ENCODE peak calls at places on chromosomes 6 and 20, in five cellular contexts. Q, H, N, O and L are unnamed samples.

GRCh38 chr6:12782136-12782535 is 65.6 kb downstream of the PHACTR1 start:
- DNase-seq in H (no peak), Q (no peak), O (no peak), N (no peak), L (no peak)

GRCh38 chr20:45352729-45353128 is 4.5 kb upstream of the SDC4 start:
- DNase-seq in N (no peak), O (no peak), Q (no peak), H (no peak), L (no peak)

GRCh38 chr6:90184334-90185298 is 112.0 kb downstream of the BACH2 start:
- DNase-seq in H (no peak), Q (peak), O (no peak), N (no peak), L (no peak)

GRCh38 chr6:72941263-72941662 is 284.0 kb downstream of the KHDC1L start:
- DNase-seq in Q (no peak), N (no peak), H (no peak), O (no peak), L (no peak)

GRCh38 chr6:153001767-153002612 is 519 bp downstream of the MTRF1L start:
- DNase-seq in O (peak), H (peak), Q (no peak), N (peak), L (peak)

GRCh38 chr6:100344321-100344720 is 120.4 kb downstream of the SIM1 start:
- DNase-seq in H (peak), Q (no peak), O (no peak), N (no peak), L (no peak)

GRCh38 chr6:143018955-143019354 is 41.7 kb upstream of the AIG1 start:
- DNase-seq in O (peak), Q (no peak), H (peak), N (no peak), L (no peak)

GRCh38 chr20:58855506-58856314 is 3.2 kb downstream of the GNAS start:
- DNase-seq in O (no peak), N (no peak), H (no peak), Q (no peak), L (no peak)

GRCh38 chr6:45434401-45434741 is 56.6 kb upstream of the SUPT3H start:
- DNase-seq in H (no peak), Q (no peak), N (no peak), O (no peak), L (no peak)

GRCh38 chr20:49905415-49906091 is 9.8 kb downstream of the SPATA2 start:
- DNase-seq in H (no peak), O (no peak), N (no peak), Q (no peak), L (no peak)

GRCh38 chr20:11540558-11540957 is 377.1 kb upstream of the BTBD3 start:
- DNase-seq in N (no peak), Q (no peak), O (no peak), H (no peak), L (no peak)

GRCh38 chr6:46787871-46788270 is 5.3 kb upstream of the MEP1A start:
- DNase-seq in N (no peak), H (no peak), O (no peak), Q (no peak), L (no peak)

GRCh38 chr6:3455121-3455489 is 1.7 kb downstream of the SLC22A23 start:
- DNase-seq in O (no peak), H (peak), Q (peak), N (no peak), L (no peak)

GRCh38 chr6:144350176-144350575 is 65.0 kb downstream of the UTRN start:
- DNase-seq in N (no peak), Q (no peak), H (no peak), O (no peak), L (peak)
- H3K4me3 ChIP-seq in N (no peak), Q (no peak), H (peak), O (no peak), L (peak)

GRCh38 chr20:25014816-25015215 is 22.3 kb upstream of the APMAP start:
- DNase-seq in O (no peak), H (no peak), N (no peak), Q (peak), L (peak)

GRCh38 chr20:25017257-25017803 is 24.8 kb upstream of the APMAP start:
- DNase-seq in H (no peak), N (peak), O (no peak), Q (peak), L (no peak)

GRCh38 chr20:25015986-25016385 is 23.4 kb upstream of the APMAP start:
- DNase-seq in Q (no peak), O (no peak), H (no peak), N (no peak), L (no peak)

GRCh38 chr20:25018425-25018824 is 25.9 kb upstream of the APMAP start:
- DNase-seq in N (no peak), H (no peak), O (no peak), Q (no peak), L (no peak)

DNA sequence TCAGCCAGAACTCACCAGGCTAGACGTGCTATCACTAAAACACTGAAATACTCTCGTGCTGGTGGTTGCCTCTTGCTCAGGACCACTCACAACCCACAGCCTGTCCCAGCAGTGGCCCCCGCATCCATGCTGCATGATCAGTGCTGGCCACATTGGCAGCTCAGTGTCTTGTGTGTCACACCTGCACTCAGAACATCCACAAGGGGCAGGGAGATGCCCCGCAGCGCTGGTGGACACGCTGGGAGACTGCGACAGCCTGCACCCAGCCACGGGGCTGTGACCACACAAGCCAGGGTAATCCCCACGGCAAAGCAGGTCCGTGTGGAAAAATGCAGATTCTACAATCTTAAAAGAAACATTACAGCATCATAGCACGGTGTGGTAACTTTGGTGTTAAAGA is 23.9 kb upstream of the APMAP start:
- DNase-seq in N (no peak), Q (no peak), H (no peak), O (no peak), L (no peak)
- H3K4me3 ChIP-seq in N (no peak), Q (no peak), H (no peak), O (no peak), L (no peak)

DNA sequence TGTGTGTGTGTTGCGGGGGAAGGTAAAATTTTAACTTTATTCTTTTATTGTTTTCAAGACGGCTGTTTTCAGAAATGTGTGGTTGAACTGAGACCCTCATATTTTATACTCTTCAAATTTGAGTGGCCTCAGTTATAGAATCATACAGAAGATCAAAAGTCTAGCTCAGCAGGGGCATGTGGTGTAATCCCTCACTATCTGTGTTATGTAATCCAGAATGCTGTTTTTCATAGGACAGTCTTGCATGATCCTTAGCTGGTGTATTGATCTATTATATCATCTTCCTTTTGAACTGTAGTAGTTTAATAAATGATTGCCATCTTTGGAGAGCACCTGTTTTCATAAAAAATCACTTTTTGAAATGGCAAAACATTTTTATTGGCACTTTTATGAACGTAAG is 1.4 kb downstream of the PLCB4 start:
- DNase-seq in O (no peak), H (no peak), Q (no peak), N (no peak), L (no peak)
- H3K4me3 ChIP-seq in O (peak), H (no peak), Q (no peak), N (no peak), L (no peak)

GRCh38 chr20:37407573-37408002 is 61.6 kb downstream of the SRC start:
- DNase-seq in O (no peak), N (no peak), H (no peak), Q (peak), L (no peak)

GRCh38 chr20:37406010-37406998 is 60.4 kb downstream of the SRC start:
- DNase-seq in N (no peak), H (peak), O (no peak), Q (peak), L (peak)

GRCh38 chr20:37407117-37407566 is 61.2 kb downstream of the SRC start:
- DNase-seq in Q (no peak), N (no peak), O (no peak), H (no peak), L (no peak)

GRCh38 chr20:37408930-37409210 is 62.9 kb downstream of the SRC start:
- DNase-seq in Q (no peak), N (no peak), O (no peak), H (no peak), L (no peak)

DNA sequence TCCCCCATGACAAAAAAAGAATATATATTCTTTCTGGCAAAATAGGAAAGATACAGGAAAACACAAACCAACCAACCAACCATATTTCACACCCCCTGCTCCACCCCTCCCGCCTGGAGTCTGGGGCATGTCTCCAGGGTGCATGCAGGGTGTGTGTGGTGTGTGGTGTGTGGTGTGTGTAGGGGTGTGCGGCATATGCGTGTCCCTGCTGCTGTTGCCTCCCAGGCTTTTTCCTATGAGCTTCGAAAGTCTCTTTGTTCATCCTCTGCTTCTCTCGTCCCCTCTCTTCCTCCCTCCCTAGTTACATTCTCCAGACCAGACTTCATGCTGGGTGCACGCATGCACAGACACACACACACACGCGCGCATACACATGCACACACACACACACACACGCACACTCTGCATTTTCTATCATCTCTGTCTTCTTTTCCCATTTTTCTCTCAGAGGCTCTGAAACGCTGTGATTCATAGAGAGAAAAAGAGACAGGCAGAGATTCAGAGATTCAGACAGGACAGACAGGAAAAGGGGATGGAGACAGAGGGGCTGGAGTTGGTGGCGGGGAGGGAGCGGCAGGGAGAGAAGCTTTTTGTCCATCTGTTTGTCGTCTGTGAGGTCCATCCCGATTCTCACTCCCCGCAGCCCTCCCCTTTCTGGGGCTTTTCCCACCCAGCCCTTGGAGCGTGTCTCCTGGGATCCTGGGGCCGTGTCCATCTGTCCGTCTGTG is 62.4 kb downstream of the SRC start:
- DNase-seq in O (peak), Q (no peak), N (no peak), H (no peak), L (no peak)
- H3K4me3 ChIP-seq in O (no peak), Q (no peak), N (no peak), H (no peak), L (no peak)